ENCODE peak calls at places on chromosomes 1 and 21, in five cellular contexts. One of them, this sample, is unnamed.

GRCh38 chr1:50279622-50280320 is 143.5 kb downstream of the DMRTA2 start:
- DNase-seq in dorsolateral prefrontal cortex: no peak
- DNase-seq in lower leg skin: no peak
- DNase-seq in AG09309: no peak
- DNase-seq in NCI-H1694: no peak
- DNase-seq in this sample: no peak

GRCh38 chr21:42234026-42234425 is 15.1 kb downstream of the ABCG1 start:
- DNase-seq in dorsolateral prefrontal cortex: no peak
- DNase-seq in lower leg skin: no peak
- DNase-seq in AG09309: no peak
- DNase-seq in NCI-H1694: no peak
- DNase-seq in this sample: no peak

GRCh38 chr1:18234790-18235242 is 127.2 kb downstream of the IGSF21 start:
- DNase-seq in dorsolateral prefrontal cortex: peak; percentile 64
- DNase-seq in lower leg skin: peak; percentile 17
- DNase-seq in AG09309: no peak
- DNase-seq in NCI-H1694: peak; percentile 74
- DNase-seq in this sample: peak; percentile 38

GRCh38 chr1:159675046-159675445 is 39.3 kb downstream of the CRP start:
- DNase-seq in dorsolateral prefrontal cortex: no peak
- DNase-seq in lower leg skin: no peak
- DNase-seq in AG09309: no peak
- DNase-seq in NCI-H1694: no peak
- DNase-seq in this sample: no peak

GRCh38 chr1:177914603-177915002 is 55.3 kb downstream of the SEC16B start:
- DNase-seq in dorsolateral prefrontal cortex: no peak
- DNase-seq in lower leg skin: no peak
- DNase-seq in AG09309: no peak
- DNase-seq in NCI-H1694: no peak
- DNase-seq in this sample: no peak

GRCh38 chr21:44887126-44887806 is 13.8 kb upstream of the PTTG1IP start:
- DNase-seq in dorsolateral prefrontal cortex: no peak
- DNase-seq in lower leg skin: no peak
- DNase-seq in AG09309: no peak
- DNase-seq in NCI-H1694: no peak
- DNase-seq in this sample: no peak

GRCh38 chr1:202564958-202565497 is 145.2 kb downstream of the SYT2 start:
- DNase-seq in dorsolateral prefrontal cortex: no peak
- DNase-seq in lower leg skin: no peak
- DNase-seq in AG09309: no peak
- DNase-seq in NCI-H1694: no peak
- DNase-seq in this sample: no peak

GRCh38 chr1:79657916-79658662 is 651.6 kb upstream of the ADGRL4 start:
- DNase-seq in dorsolateral prefrontal cortex: no peak
- DNase-seq in lower leg skin: no peak
- DNase-seq in AG09309: no peak
- DNase-seq in NCI-H1694: no peak
- DNase-seq in this sample: no peak

GRCh38 chr1:163922743-163923186 is 601.0 kb downstream of the NUF2 start:
- DNase-seq in dorsolateral prefrontal cortex: no peak
- DNase-seq in lower leg skin: no peak
- DNase-seq in AG09309: no peak
- DNase-seq in NCI-H1694: no peak
- DNase-seq in this sample: no peak

GRCh38 chr1:201253906-201254624 is 29.2 kb upstream of the PKP1 start:
- DNase-seq in dorsolateral prefrontal cortex: no peak
- DNase-seq in lower leg skin: peak; percentile 15
- DNase-seq in AG09309: no peak
- DNase-seq in NCI-H1694: no peak
- DNase-seq in this sample: no peak

GRCh38 chr1:201461783-201462441 is 7.1 kb downstream of the PHLDA3 start:
- DNase-seq in dorsolateral prefrontal cortex: peak; percentile 87
- DNase-seq in lower leg skin: peak; percentile 90
- DNase-seq in AG09309: peak; percentile 96
- DNase-seq in NCI-H1694: no peak
- DNase-seq in this sample: peak; percentile 82

GRCh38 chr1:83627045-83627444 is 371.9 kb downstream of the TTLL7 start:
- DNase-seq in dorsolateral prefrontal cortex: no peak
- DNase-seq in lower leg skin: no peak
- DNase-seq in AG09309: no peak
- DNase-seq in NCI-H1694: no peak
- DNase-seq in this sample: no peak

GRCh38 chr1:186792870-186793581 is 35.7 kb upstream of the PLA2G4A start:
- DNase-seq in dorsolateral prefrontal cortex: no peak
- DNase-seq in lower leg skin: no peak
- DNase-seq in AG09309: no peak
- DNase-seq in NCI-H1694: no peak
- DNase-seq in this sample: no peak

GRCh38 chr1:96842215-96842614 is 120.6 kb downstream of the PTBP2 start:
- DNase-seq in dorsolateral prefrontal cortex: no peak
- DNase-seq in lower leg skin: no peak
- DNase-seq in AG09309: no peak
- DNase-seq in NCI-H1694: no peak
- DNase-seq in this sample: no peak

GRCh38 chr1:232574077-232574476 is 55.9 kb downstream of the SIPA1L2 start:
- DNase-seq in dorsolateral prefrontal cortex: no peak
- DNase-seq in lower leg skin: no peak
- DNase-seq in AG09309: no peak
- DNase-seq in NCI-H1694: no peak
- DNase-seq in this sample: no peak

GRCh38 chr1:33176362-33176850 is 5.4 kb downstream of the TRIM62 start:
- DNase-seq in dorsolateral prefrontal cortex: no peak
- DNase-seq in lower leg skin: peak; percentile 38
- DNase-seq in AG09309: no peak
- DNase-seq in NCI-H1694: no peak
- DNase-seq in this sample: no peak

GRCh38 chr1:16043521-16043920 is at the start of gene CLCNKB:
- DNase-seq in dorsolateral prefrontal cortex: no peak
- DNase-seq in lower leg skin: no peak
- DNase-seq in AG09309: no peak
- DNase-seq in NCI-H1694: no peak
- DNase-seq in this sample: no peak

GRCh38 chr1:184387871-184388670 is 1.2 kb downstream of the C1orf21 start:
- DNase-seq in dorsolateral prefrontal cortex: peak; percentile 51
- DNase-seq in lower leg skin: peak; percentile 55
- DNase-seq in AG09309: peak; percentile 51
- DNase-seq in NCI-H1694: peak; percentile 11
- DNase-seq in this sample: peak; percentile 24

GRCh38 chr1:30815556-30815955 is 58.0 kb upstream of the LAPTM5 start:
- DNase-seq in dorsolateral prefrontal cortex: no peak
- DNase-seq in lower leg skin: no peak
- DNase-seq in AG09309: no peak
- DNase-seq in NCI-H1694: no peak
- DNase-seq in this sample: no peak

GRCh38 chr1:181676269-181676668 is 193.0 kb downstream of the CACNA1E start:
- DNase-seq in dorsolateral prefrontal cortex: peak; percentile 81
- DNase-seq in lower leg skin: no peak
- DNase-seq in AG09309: no peak
- DNase-seq in NCI-H1694: no peak
- DNase-seq in this sample: peak; percentile 51

GRCh38 chr1:59880735-59881134 is 45.8 kb downstream of the CYP2J2 start:
- DNase-seq in dorsolateral prefrontal cortex: no peak
- DNase-seq in lower leg skin: no peak
- DNase-seq in AG09309: no peak
- DNase-seq in NCI-H1694: peak; percentile 3
- DNase-seq in this sample: no peak

GRCh38 chr1:154726443-154726842 is 118.5 kb upstream of the ADAR start:
- DNase-seq in dorsolateral prefrontal cortex: no peak
- DNase-seq in lower leg skin: no peak
- DNase-seq in AG09309: no peak
- DNase-seq in NCI-H1694: no peak
- DNase-seq in this sample: no peak